ENCODE peak calls at places on chromosomes 5 and 9, in ten cellular contexts. T, K, Y, A, V, L, C, M, I and P are unnamed samples.

GRCh38 chr5:149800563-149801103 is 70.5 kb downstream of the PPARGC1B start:
- DNase-seq in T (no peak), K (no peak), Y (no peak), A (no peak), V (no peak), L (no peak), C (no peak), M (no peak), I (no peak), P (no peak)

GRCh38 chr5:43425965-43426364 is 13.8 kb upstream of the CCL28 start:
- DNase-seq in T (peak), K (peak), Y (no peak), A (no peak), V (no peak), L (peak), C (peak), M (no peak), I (peak), P (no peak)

GRCh38 chr9:110025551-110026170 is 182.3 kb downstream of the C9orf152 start:
- DNase-seq in T (no peak), K (no peak), Y (no peak), A (no peak), V (no peak), L (no peak), C (no peak), M (no peak), I (no peak), P (no peak)

GRCh38 chr9:136095495-136096058 is 488 bp upstream of the NACC2 start:
- DNase-seq in T (peak), K (no peak), Y (no peak), A (peak), V (no peak), L (peak), C (no peak), M (peak), I (peak), P (no peak)

GRCh38 chr5:107134931-107135330 is 535.8 kb downstream of the EFNA5 start:
- DNase-seq in T (no peak), K (peak), Y (no peak), A (no peak), V (no peak), L (peak), C (peak), M (no peak), I (no peak), P (no peak)

GRCh38 chr5:121038438-121038837 is 574.3 kb downstream of the PRR16 start:
- DNase-seq in T (no peak), K (no peak), Y (no peak), A (no peak), V (no peak), L (no peak), C (no peak), M (no peak), I (no peak), P (no peak)

GRCh38 chr5:140563554-140563953 is 844 bp downstream of the APBB3 start:
- DNase-seq in T (no peak), K (no peak), Y (no peak), A (no peak), V (no peak), L (no peak), C (no peak), M (no peak), I (no peak), P (no peak)

GRCh38 chr5:128536861-128537305 is 1.2 kb downstream of the FBN2 start:
- DNase-seq in T (peak), K (no peak), Y (no peak), A (no peak), V (no peak), L (peak), C (peak), M (no peak), I (peak), P (no peak)

GRCh38 chr5:107806705-107807104 is 136.0 kb upstream of the EFNA5 start:
- DNase-seq in T (no peak), K (peak), Y (no peak), A (no peak), V (no peak), L (no peak), C (no peak), M (no peak), I (peak), P (no peak)

GRCh38 chr5:96699186-96699820 is 37.1 kb downstream of the CAST start:
- DNase-seq in T (peak), K (no peak), Y (no peak), A (no peak), V (no peak), L (peak), C (peak), M (no peak), I (peak), P (no peak)

GRCh38 chr9:93193978-93194377 is 10.0 kb downstream of the WNK2 start:
- DNase-seq in T (no peak), K (no peak), Y (no peak), A (no peak), V (no peak), L (no peak), C (no peak), M (no peak), I (no peak), P (no peak)

GRCh38 chr9:87537625-87538024 is 40.0 kb downstream of the DAPK1 start:
- DNase-seq in T (no peak), K (no peak), Y (no peak), A (no peak), V (no peak), L (no peak), C (no peak), M (no peak), I (no peak), P (no peak)

GRCh38 chr9:89175739-89176360 is 2.8 kb downstream of the SHC3 start:
- DNase-seq in T (peak), K (no peak), Y (no peak), A (no peak), V (no peak), L (no peak), C (no peak), M (no peak), I (peak), P (no peak)

GRCh38 chr5:159441441-159441840 is 111.2 kb upstream of the IL12B start:
- DNase-seq in T (peak), K (no peak), Y (no peak), A (no peak), V (no peak), L (no peak), C (no peak), M (no peak), I (no peak), P (no peak)

GRCh38 chr9:93092171-93092991 is 3.6 kb upstream of the CARD19 start:
- DNase-seq in T (no peak), K (no peak), Y (no peak), A (no peak), V (no peak), L (no peak), C (no peak), M (no peak), I (no peak), P (no peak)

GRCh38 chr5:56918054-56918453 is 8.7 kb downstream of the SETD9 start:
- DNase-seq in T (no peak), K (no peak), Y (no peak), A (no peak), V (no peak), L (no peak), C (no peak), M (no peak), I (no peak), P (no peak)

GRCh38 chr9:105346273-105346672 is 101.6 kb upstream of the FSD1L start:
- DNase-seq in T (no peak), K (no peak), Y (no peak), A (no peak), V (no peak), L (no peak), C (no peak), M (no peak), I (no peak), P (no peak)

GRCh38 chr9:20611751-20612287 is 10.5 kb downstream of the MLLT3 start:
- DNase-seq in T (peak), K (peak), Y (no peak), A (no peak), V (no peak), L (peak), C (peak), M (no peak), I (peak), P (no peak)

GRCh38 chr5:32232441-32233219 is 58.5 kb upstream of the GOLPH3 start:
- DNase-seq in T (peak), K (peak), Y (peak), A (peak), V (peak), L (peak), C (peak), M (peak), I (peak), P (peak)

GRCh38 chr5:64947031-64947430 is 178.3 kb downstream of the CWC27 start:
- DNase-seq in T (no peak), K (peak), Y (no peak), A (no peak), V (no peak), L (peak), C (no peak), M (no peak), I (peak), P (no peak)

GRCh38 chr9:106916491-106917235 is 53.7 kb downstream of the ZNF462 start:
- DNase-seq in T (peak), K (peak), Y (no peak), A (no peak), V (peak), L (peak), C (peak), M (no peak), I (peak), P (no peak)

GRCh38 chr5:989961-990530 is 18.6 kb upstream of the NKD2 start:
- DNase-seq in T (peak), K (no peak), Y (no peak), A (peak), V (peak), L (no peak), C (no peak), M (peak), I (peak), P (no peak)

GRCh38 chr9:8486095-8486494 is 686.5 kb upstream of the DMAC1 start:
- DNase-seq in T (peak), K (peak), Y (no peak), A (no peak), V (no peak), L (peak), C (peak), M (peak), I (peak), P (no peak)